ENCODE peak calls at places on chromosomes 5 and 9, in ten cellular contexts. T is transverse colon, G is H1, Q is esophagus muscularis mucosa, I is sigmoid colon, N is endothelial cell of umbilical vein, U is SK-N-SH, H is HCT116, K is suprapubic skin, D is prostate gland. F is an unnamed sample. For H3K4me1 and H3K9me3, the result is how much of the 10 kb centered on the place peaks cover.

GRCh38 chr9:134889386-134890214 is 9.0 kb downstream of the FCN2 start:
- DNase-seq in K (no peak), T (no peak), U (no peak), N (no peak), I (no peak), D (no peak), Q (peak), H (no peak), G (no peak), F (no peak)

GRCh38 chr9:129317179-129318011 is 139.3 kb upstream of the IER5L start:
- DNase-seq in T (no peak), G (no peak), H (no peak), D (no peak), U (peak), N (no peak), Q (no peak), K (no peak), I (peak), F (peak)

GRCh38 chr5:112551437-112552018 is 132.5 kb upstream of the EPB41L4A start:
- DNase-seq in I (no peak), K (no peak), G (no peak), Q (no peak), U (peak), N (peak), T (peak), D (peak), H (peak), F (no peak)

GRCh38 chr5:136162001-136162400 is 29.4 kb downstream of the SMAD5 start:
- DNase-seq in K (no peak), I (no peak), Q (no peak), G (no peak), T (no peak), U (no peak), D (no peak), N (no peak), H (no peak), F (no peak)

GRCh38 chr9:95025213-95026170 is 292.0 kb downstream of the FANCC start:
- DNase-seq in I (peak), N (peak), T (peak), K (no peak), Q (no peak), H (no peak), G (no peak), D (no peak), U (peak), F (no peak)

GRCh38 chr9:86405926-86406325 is 51.7 kb upstream of the TUT7 start:
- DNase-seq in G (no peak), K (no peak), H (peak), I (no peak), T (no peak), D (peak), Q (peak), U (no peak), N (no peak), F (no peak)

GRCh38 chr5:32274548-32275420 is 38.0 kb downstream of the MTMR12 start:
- DNase-seq in Q (no peak), I (no peak), G (no peak), H (no peak), U (no peak), K (no peak), D (no peak), N (peak), T (no peak), F (no peak)

GRCh38 chr5:23132231-23132630 is 279.1 kb upstream of the CDH12 start:
- DNase-seq in Q (no peak), I (no peak), H (no peak), T (no peak), G (no peak), D (no peak), K (no peak), U (no peak), N (no peak), F (no peak)

GRCh38 chr5:6712136-6712581 is 1.1 kb upstream of the TENT4A start:
- DNase-seq in G (no peak), D (peak), U (peak), N (peak), I (peak), T (peak), K (no peak), H (no peak), Q (peak), F (peak)

GRCh38 chr5:114744406-114744805 is 382.5 kb downstream of the KCNN2 start:
- DNase-seq in G (no peak), K (no peak), H (no peak), U (no peak), T (no peak), I (no peak), D (no peak), N (no peak), Q (no peak), F (no peak)

GRCh38 chr5:133048993-133049725 is 2.7 kb upstream of the HSPA4 start:
- DNase-seq in I (no peak), Q (no peak), D (no peak), H (no peak), K (no peak), N (peak), T (no peak), U (no peak), G (no peak), F (no peak)

GRCh38 chr5:168752416-168753190 is 173.4 kb upstream of the PANK3 start:
- DNase-seq in G (no peak), I (no peak), Q (no peak), U (no peak), N (no peak), K (no peak), H (no peak), D (no peak), T (no peak), F (peak)

GRCh38 chr5:123085638-123086286 is 3.3 kb upstream of the PRDM6 start:
- DNase-seq in N (no peak), H (no peak), U (no peak), D (no peak), K (no peak), I (no peak), G (no peak), T (no peak), Q (no peak), F (no peak)

GRCh38 chr5:77306531-77306930 is 96.1 kb downstream of the PDE8B start:
- DNase-seq in U (no peak), H (no peak), N (no peak), D (no peak), I (no peak), G (no peak), Q (no peak), T (no peak), K (no peak), F (no peak)

GRCh38 chr5:76074487-76074886 is 8.7 kb upstream of the SV2C start:
- DNase-seq in N (peak), K (no peak), Q (no peak), T (peak), U (peak), D (peak), G (no peak), I (no peak), H (no peak), F (no peak)

GRCh38 chr5:133420440-133421301 is 191.7 kb downstream of the FSTL4 start:
- DNase-seq in K (no peak), D (no peak), I (no peak), H (no peak), U (no peak), G (no peak), N (no peak), Q (peak), T (no peak), F (peak)

GRCh38 chr9:104787306-104788015 is 23.5 kb downstream of the NIPSNAP3B start:
- DNase-seq in T (no peak), H (no peak), G (no peak), U (no peak), N (no peak), D (no peak), I (no peak), Q (no peak), K (no peak), F (no peak)

GRCh38 chr5:61450880-61451279 is 118.8 kb downstream of the ZSWIM6 start:
- DNase-seq in T (no peak), I (no peak), G (no peak), Q (no peak), U (peak), N (peak), D (peak), K (no peak), H (peak), F (no peak)

GRCh38 chr5:115947260-115947659 is 15.0 kb upstream of the LVRN start:
- DNase-seq in U (no peak), H (no peak), N (no peak), D (no peak), T (no peak), K (no peak), Q (no peak), G (no peak), I (no peak), F (no peak)

GRCh38 chr5:150153957-150154617 is 1.6 kb downstream of the PDGFRB start:
- DNase-seq in K (no peak), G (no peak), I (no peak), N (no peak), T (no peak), H (no peak), D (no peak), U (no peak), Q (no peak), F (no peak)
- TF ChIP-seq POLR2AphosphoS5 in K (no peak), G (no peak), I (peak), N (no peak), T (no peak), H (no peak), D (no peak), U (no peak), Q (no peak), F (no peak)

DNA sequence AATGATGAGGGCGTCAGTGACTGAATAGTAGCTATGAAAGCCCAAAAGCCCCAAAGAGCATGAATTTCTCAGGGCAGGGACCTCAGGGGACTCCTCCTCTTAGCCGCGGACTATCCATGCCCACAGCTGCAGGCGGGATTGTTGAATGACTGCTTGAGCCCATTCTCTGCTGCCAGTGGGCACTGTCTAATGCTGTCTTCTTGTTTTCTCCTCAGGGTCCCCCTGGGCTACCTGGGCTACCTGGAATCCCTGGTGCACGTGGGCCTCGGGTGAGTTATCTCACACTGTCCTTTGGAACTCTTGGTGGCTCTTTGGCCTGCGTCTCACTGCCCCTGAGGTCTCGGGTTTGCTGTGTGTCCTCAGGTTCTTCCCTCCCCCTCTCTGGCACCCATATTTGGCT is 22.7 kb downstream of the COL27A1 start:
- DNase-seq in H (no peak), D (no peak), K (no peak), I (no peak), Q (no peak), T (no peak), U (no peak), G (no peak), N (no peak), F (no peak)
- H3K4me1 ChIP-seq in H (under half), D (under half), K (under half), I (half or more), Q (half or more), T (under half), U (half or more), G (under half), N (under half), F (half or more)

DNA sequence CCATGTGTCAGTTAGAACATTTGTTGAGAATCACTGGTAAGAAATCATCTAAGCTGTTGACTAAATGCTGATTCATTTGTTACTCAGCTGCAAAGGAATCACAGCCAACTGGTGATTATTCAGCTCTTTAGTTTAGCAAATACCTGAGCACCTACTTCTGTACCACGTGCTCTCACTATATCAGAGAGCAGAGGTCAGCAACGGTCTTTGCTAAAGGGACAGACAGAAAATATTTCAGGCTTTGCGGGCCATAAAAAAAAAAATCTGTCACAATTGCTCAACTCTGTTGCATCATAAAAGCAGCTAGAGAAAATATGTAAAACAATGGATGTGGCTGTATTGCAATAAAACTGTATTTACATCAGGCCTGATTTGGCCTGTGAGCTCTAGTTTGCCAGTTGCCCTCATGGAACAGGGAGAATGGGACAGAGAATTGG is 377.6 kb downstream of the DNAH5 start:
- DNase-seq in Q (no peak), G (no peak), T (peak), U (no peak), K (no peak), D (no peak), I (no peak), N (no peak), H (no peak), F (no peak)
- H3K9me3 ChIP-seq in Q (under half), G (under half), T (under half), U (under half), K (under half), D (under half), I (under half), N (under half), H (under half), F (under half)

GRCh38 chr5:93120771-93121170 is 460.2 kb downstream of the NR2F1-AS1 start:
- DNase-seq in U (no peak), K (no peak), G (no peak), H (no peak), N (no peak), T (no peak), Q (no peak), I (no peak), D (no peak), F (no peak)

GRCh38 chr5:93130623-93131022 is 450.4 kb downstream of the NR2F1-AS1 start:
- DNase-seq in T (no peak), K (no peak), D (no peak), H (no peak), N (no peak), I (no peak), G (no peak), Q (no peak), U (no peak), F (no peak)

GRCh38 chr5:93123127-93123526 is 457.9 kb downstream of the NR2F1-AS1 start:
- DNase-seq in U (no peak), I (no peak), G (no peak), H (no peak), N (no peak), T (no peak), D (no peak), K (no peak), Q (no peak), F (no peak)

GRCh38 chr5:93126634-93127033 is 454.4 kb downstream of the NR2F1-AS1 start:
- DNase-seq in T (no peak), G (no peak), K (no peak), U (no peak), H (no peak), D (no peak), I (no peak), N (no peak), Q (no peak), F (no peak)
- TF ChIP-seq POLR2AphosphoS5 in T (no peak), G (no peak), K (no peak), U (no peak), H (no peak), D (no peak), I (no peak), N (no peak), Q (no peak), F (no peak)

GRCh38 chr9:127768666-127769065 is 9.8 kb downstream of the SH2D3C start:
- DNase-seq in D (no peak), U (no peak), I (no peak), K (no peak), G (no peak), Q (no peak), T (no peak), H (no peak), N (peak), F (no peak)
- H3K4me1 ChIP-seq in D (under half), U (under half), I (under half), K (under half), G (under half), Q (under half), T (under half), H (under half), N (half or more), F (under half)

F was measured in vagina.